ENCODE peak calls at places on chromosomes 11 and 22, in five cellular contexts. M, L, Z, U and N are unnamed samples.

GRCh38 chr11:16989554-16989953 is 24.7 kb downstream of the PLEKHA7 start:
- DNase-seq in U (no peak), L (no peak), M (no peak), Z (no peak), N (no peak)

GRCh38 chr11:56910785-56911184 is 77.9 kb upstream of the OR5AK2 start:
- DNase-seq in M (no peak), L (no peak), Z (no peak), U (no peak), N (no peak)

GRCh38 chr22:49569286-49570031 is 258.2 kb downstream of the BRD1 start:
- DNase-seq in U (no peak), M (peak), L (peak), Z (no peak), N (peak)

GRCh38 chr11:71372693-71373657 is 75.2 kb downstream of the DHCR7 start:
- DNase-seq in U (no peak), L (no peak), M (no peak), Z (no peak), N (no peak)

GRCh38 chr11:60336767-60337391 is 9.8 kb downstream of the MS4A6E start:
- DNase-seq in M (no peak), U (no peak), L (no peak), Z (no peak), N (no peak)

GRCh38 chr11:134512791-134513538 is 100.9 kb upstream of the B3GAT1 start:
- DNase-seq in M (peak), U (no peak), Z (no peak), L (no peak), N (peak)

GRCh38 chr11:17650601-17650911 is 68.8 kb upstream of the MYOD1 start:
- DNase-seq in Z (no peak), U (no peak), M (peak), L (no peak), N (no peak)

GRCh38 chr22:45604239-45604711 is 67.4 kb upstream of the ATXN10 start:
- DNase-seq in Z (no peak), M (no peak), U (no peak), L (no peak), N (no peak)

GRCh38 chr22:48331266-48331665 is 1496.4 kb downstream of the BRD1 start:
- DNase-seq in U (no peak), M (no peak), Z (no peak), L (no peak), N (no peak)

GRCh38 chr22:50306753-50307749 is at the start of gene PLXNB2:
- DNase-seq in U (no peak), M (peak), Z (peak), L (no peak), N (peak)

GRCh38 chr11:1207451-1208360 is 15.2 kb upstream of the MUC5B start:
- DNase-seq in Z (peak), L (peak), M (no peak), U (no peak), N (peak)

GRCh38 chr11:20355221-20356219 is 8.0 kb upstream of the HTATIP2 start:
- DNase-seq in L (no peak), M (peak), U (no peak), Z (no peak), N (no peak)

GRCh38 chr11:69447786-69448185 is 33.7 kb upstream of the LINC01488 start:
- DNase-seq in M (no peak), Z (no peak), L (peak), U (no peak), N (peak)

GRCh38 chr11:46711288-46711687 is 7.7 kb upstream of the F2 start:
- DNase-seq in L (no peak), Z (no peak), U (no peak), M (no peak), N (no peak)

GRCh38 chr11:122745111-122745510 is 89.6 kb downstream of the UBASH3B start:
- DNase-seq in L (no peak), U (no peak), Z (no peak), M (no peak), N (no peak)

GRCh38 chr11:43941257-43941879 is 1.1 kb upstream of the C11orf96 start:
- DNase-seq in M (no peak), U (no peak), Z (no peak), L (no peak), N (no peak)
- H3K27ac ChIP-seq in M (no peak), U (no peak), Z (peak), L (peak), N (no peak)

DNA sequence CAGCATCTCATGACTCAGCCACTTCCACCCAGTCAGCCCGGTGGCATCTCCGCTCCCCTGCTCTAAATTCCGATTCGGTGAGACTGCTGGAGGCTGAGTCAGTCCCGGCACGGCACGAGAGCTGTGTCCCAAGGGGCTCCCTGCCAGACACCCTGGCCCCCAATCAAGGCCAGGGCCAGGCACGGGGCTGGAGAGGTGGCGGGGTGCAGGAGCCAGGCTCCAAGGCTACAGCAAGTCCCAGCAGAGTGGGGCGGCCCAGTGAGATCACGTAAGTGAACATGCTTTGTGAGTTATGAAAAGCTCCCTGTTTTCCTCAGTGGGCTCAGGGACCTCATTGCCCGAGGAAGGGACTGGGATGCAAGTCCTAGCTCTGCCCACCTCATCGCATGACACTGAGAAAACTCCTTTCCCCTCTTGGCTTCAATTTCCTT is 3.0 kb downstream of the C11orf68 start:
- DNase-seq in Z (peak), L (peak), M (peak), U (no peak), N (peak)
- H3K4me3 ChIP-seq in Z (no peak), L (peak), M (no peak), U (no peak), N (no peak)

GRCh38 chr11:126419801-126420729 is 64.6 kb downstream of the ST3GAL4 start:
- DNase-seq in U (no peak), L (no peak), Z (no peak), M (no peak), N (no peak)
- H3K27ac ChIP-seq in U (no peak), L (peak), Z (peak), M (no peak), N (no peak)

DNA sequence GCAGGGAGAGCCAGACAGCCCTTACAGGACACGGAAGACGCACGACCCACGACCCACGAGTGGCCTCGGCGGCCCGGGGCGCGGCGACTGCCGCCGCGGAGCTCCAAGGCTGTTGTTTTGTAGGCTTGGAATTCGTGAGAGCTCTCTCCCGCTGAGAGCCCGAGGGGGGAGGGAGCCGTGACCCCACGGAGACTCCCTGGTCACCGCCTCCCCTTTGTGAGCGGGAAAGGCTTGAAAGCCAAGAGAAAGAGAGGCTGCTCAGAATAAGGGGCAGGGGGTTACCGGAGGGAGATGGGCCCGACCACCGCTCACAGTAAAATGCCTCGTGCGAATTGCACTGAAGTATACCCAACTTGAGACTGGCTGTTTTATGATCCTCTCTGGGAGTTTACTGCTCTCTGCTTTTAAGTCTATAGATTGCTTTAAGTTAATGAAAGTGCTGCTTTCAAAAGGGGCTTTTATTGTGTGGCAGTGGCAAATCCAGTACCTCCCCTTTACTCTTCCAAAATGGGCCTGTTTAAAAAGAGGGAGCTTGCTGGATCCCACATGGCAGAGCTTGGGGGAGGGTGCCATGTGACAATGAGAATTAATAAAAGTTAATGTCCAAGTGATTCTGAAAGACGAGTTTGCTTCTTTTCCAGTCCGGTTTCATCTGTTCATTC is 2.9 kb downstream of the PKNOX2 start:
- DNase-seq in U (no peak), M (peak), Z (no peak), L (peak), N (no peak)
- H3K4me3 ChIP-seq in U (no peak), M (peak), Z (peak), L (peak), N (no peak)